ENCODE peak calls at places on chromosomes 13 and 19, in four cellular contexts. G is IMR-90, R is H1, I is H9. T is an unnamed sample.

GRCh38 chr13:80437212-80437611 is 96.3 kb upstream of the SPRY2 start:
- DNase-seq in I (no peak), G (no peak), R (no peak), T (no peak)

GRCh38 chr13:27483421-27483820 is 33.1 kb upstream of the MTIF3 start:
- DNase-seq in G (no peak), R (no peak), I (no peak), T (no peak)

GRCh38 chr13:100872761-100873160 is 198.2 kb upstream of the TMTC4 start:
- DNase-seq in R (no peak), I (no peak), G (peak), T (no peak)

GRCh38 chr13:112143753-112144615 is 77.0 kb downstream of the SOX1 start:
- DNase-seq in I (no peak), R (no peak), G (no peak), T (no peak)

GRCh38 chr19:53432088-53432661 is 391 bp downstream of the ZNF761 start:
- DNase-seq in I (no peak), R (peak), G (peak), T (peak)

GRCh38 chr19:51726049-51726448 is 2.3 kb upstream of the HAS1 start:
- DNase-seq in R (no peak), G (peak), I (peak), T (no peak)

GRCh38 chr19:33175886-33176669 is 18.1 kb upstream of the LRP3 start:
- DNase-seq in I (no peak), R (peak), G (peak), T (peak)

GRCh38 chr19:3178973-3179738 is 587 bp downstream of the S1PR4 start:
- DNase-seq in G (no peak), R (no peak), I (peak), T (peak)

GRCh38 chr19:29524201-29524911 is 1.4 kb upstream of the VSTM2B start:
- DNase-seq in I (peak), G (no peak), R (no peak), T (no peak)

GRCh38 chr19:28737021-28737525 is 475.9 kb downstream of the UQCRFS1 start:
- DNase-seq in R (no peak), I (no peak), G (peak), T (no peak)

GRCh38 chr13:82298110-82298509 is 1584.2 kb downstream of the SLITRK1 start:
- DNase-seq in R (no peak), G (no peak), I (no peak), T (no peak)

GRCh38 chr19:53521373-53522202 is 16.4 kb upstream of the ZNF331 start:
- DNase-seq in G (no peak), R (no peak), I (no peak), T (no peak)

GRCh38 chr13:34044660-34045080 is 226.7 kb downstream of the RFC3 start:
- DNase-seq in G (peak), I (no peak), R (no peak), T (peak)

GRCh38 chr19:45798995-45799517 is 6.4 kb upstream of the DMWD start:
- DNase-seq in G (peak), I (peak), R (peak), T (peak)

GRCh38 chr13:30726192-30726591 is 9.2 kb upstream of the ALOX5AP start:
- DNase-seq in R (no peak), G (no peak), I (no peak), T (peak)

GRCh38 chr19:3343619-3344502 is 22.5 kb upstream of the NFIC start:
- DNase-seq in R (no peak), G (peak), I (peak), T (peak)

GRCh38 chr19:32599736-32600157 is 18.8 kb downstream of the PDCD5 start:
- DNase-seq in G (peak), I (no peak), R (no peak), T (peak)

GRCh38 chr19:7928741-7929701 is 3.1 kb upstream of the CTXN1 start:
- DNase-seq in G (peak), R (peak), I (peak), T (peak)

GRCh38 chr13:106756446-106756845 is 188.5 kb upstream of the ARGLU1 start:
- DNase-seq in G (no peak), R (no peak), I (peak), T (no peak)

GRCh38 chr19:52187407-52187806 is 2.4 kb upstream of the PPP2R1A start:
- DNase-seq in I (no peak), R (no peak), G (no peak), T (no peak)

GRCh38 chr19:15025237-15025636 is 24.0 kb upstream of the CASP14 start:
- DNase-seq in I (no peak), G (no peak), R (no peak), T (peak)

GRCh38 chr19:45213031-45213430 is 32.2 kb downstream of the EXOC3L2 start:
- DNase-seq in R (no peak), I (no peak), G (no peak), T (no peak)

GRCh38 chr19:16025108-16026101 is 50.9 kb upstream of the TPM4 start:
- DNase-seq in I (peak), G (peak), R (no peak), T (peak)

GRCh38 chr13:101714195-101714594 is 261.7 kb downstream of the ITGBL1 start:
- DNase-seq in I (no peak), R (no peak), G (no peak), T (no peak)

GRCh38 chr19:31070676-31071075 is 278.6 kb downstream of the TSHZ3 start:
- DNase-seq in G (no peak), R (no peak), I (no peak), T (no peak)

GRCh38 chr13:39037410-39037879 is 444 bp downstream of the PROSER1 start:
- DNase-seq in G (no peak), I (no peak), R (no peak), T (peak)
- H2AFZ ChIP-seq in G (peak), I (no peak), R (no peak), T (peak)

GRCh38 chr13:110523838-110524237 is 37.7 kb downstream of the RAB20 start:
- DNase-seq in G (no peak), R (no peak), I (no peak), T (no peak)
- H4K91ac ChIP-seq in G (no peak), R (no peak), I (no peak), T (no peak)

DNA sequence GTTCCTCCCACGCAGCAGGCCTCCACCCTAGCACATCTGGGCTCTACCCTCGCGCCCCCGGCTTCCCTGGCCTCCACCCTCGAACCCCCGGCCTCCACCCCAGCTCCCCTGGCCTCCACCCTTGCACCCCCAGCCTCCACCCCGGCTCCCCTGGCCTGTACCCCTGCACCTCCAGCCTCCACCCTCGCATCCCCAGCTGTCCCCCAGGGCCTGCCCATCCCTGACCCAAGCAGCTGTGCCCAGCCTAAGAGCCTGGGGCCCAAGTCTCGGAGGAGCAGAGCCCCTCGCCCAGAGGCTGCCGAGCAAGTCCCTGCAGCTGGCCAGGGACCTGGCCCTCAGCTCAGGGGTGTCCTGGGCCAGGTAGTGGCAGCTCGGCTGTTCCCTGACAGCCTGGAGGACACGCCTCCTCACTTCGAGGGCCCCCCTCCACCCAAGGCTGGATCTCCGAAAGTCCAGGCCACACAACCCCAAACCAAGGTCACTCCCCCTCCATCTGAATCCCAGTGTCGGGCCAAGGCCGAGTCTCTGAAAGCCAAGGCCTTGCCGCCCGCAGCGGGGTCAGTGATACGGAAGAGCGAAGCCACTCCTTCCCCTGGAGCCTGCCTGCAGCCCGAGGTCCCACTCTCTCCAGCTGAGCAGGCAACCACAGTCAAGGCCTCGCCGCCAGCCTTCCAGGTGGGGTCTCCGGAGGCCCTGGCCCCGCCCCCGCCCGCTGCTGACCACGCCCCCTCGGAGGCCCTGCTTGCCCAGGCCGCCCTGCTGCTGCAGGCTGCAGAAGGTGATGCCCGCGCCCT is 7.9 kb upstream of the ARHGAP33 start:
- DNase-seq in G (no peak), I (peak), R (peak), T (no peak)
- H2AFZ ChIP-seq in G (no peak), I (no peak), R (no peak), T (no peak)

GRCh38 chr19:391726-392374 is 17.1 kb downstream of the C2CD4C start:
- DNase-seq in G (no peak), R (no peak), I (no peak), T (no peak)

GRCh38 chr19:389935-390289 is 19.0 kb downstream of the C2CD4C start:
- DNase-seq in G (no peak), I (no peak), R (no peak), T (no peak)

GRCh38 chr19:391199-391557 is 17.8 kb downstream of the C2CD4C start:
- DNase-seq in I (no peak), G (no peak), R (no peak), T (no peak)

GRCh38 chr19:389246-389934 is 19.6 kb downstream of the C2CD4C start:
- DNase-seq in G (no peak), R (peak), I (no peak), T (no peak)

GRCh38 chr19:390386-391198 is 18.4 kb downstream of the C2CD4C start:
- DNase-seq in R (no peak), I (no peak), G (no peak), T (no peak)
- H4K91ac ChIP-seq in R (peak), I (no peak), G (no peak), T (no peak)

GRCh38 chr13:50842246-50842645 is 1.2 kb downstream of the DLEU7 start:
- DNase-seq in G (no peak), R (no peak), I (no peak), T (no peak)

GRCh38 chr13:50843256-50844043 is at the start of gene DLEU7:
- DNase-seq in R (peak), I (peak), G (no peak), T (no peak)

GRCh38 chr13:50845211-50845610 is 1.7 kb upstream of the DLEU7 start:
- DNase-seq in R (no peak), G (no peak), I (no peak), T (no peak)

GRCh38 chr13:50844181-50844875 is 836 bp upstream of the DLEU7 start:
- DNase-seq in R (no peak), G (no peak), I (no peak), T (no peak)

DNA sequence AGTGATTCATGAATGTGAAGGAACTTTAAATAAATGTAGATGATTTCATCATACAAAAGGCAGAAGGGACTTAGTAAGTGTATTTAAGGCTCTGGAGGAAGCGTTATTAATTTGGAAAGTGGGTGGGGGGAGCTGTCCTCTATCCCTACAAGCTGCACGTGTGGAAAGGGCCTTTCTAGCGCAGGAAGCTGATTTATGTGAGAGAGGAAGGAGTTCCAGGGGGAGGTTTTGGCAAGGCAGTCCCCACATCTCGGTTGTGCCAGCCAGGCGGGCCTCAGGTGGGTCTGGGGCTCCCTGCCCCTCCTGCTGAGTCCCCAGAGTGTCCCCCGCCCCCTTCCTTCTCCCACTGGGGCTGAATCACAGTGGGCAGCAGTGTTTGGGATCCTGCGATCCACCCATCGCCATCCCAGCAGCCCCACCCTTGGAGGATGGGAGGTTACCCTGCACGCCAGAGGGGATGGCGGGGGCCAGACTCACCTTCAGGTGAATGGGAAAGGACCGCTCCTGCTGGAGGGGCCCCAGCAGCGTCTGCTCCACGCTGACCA is 709 bp downstream of the DLEU7 start:
- DNase-seq in I (peak), R (peak), G (no peak), T (no peak)
- H2AFZ ChIP-seq in I (no peak), R (peak), G (peak), T (peak)

GRCh38 chr13:110506396-110506795 is 55.1 kb downstream of the RAB20 start:
- DNase-seq in I (no peak), G (no peak), R (no peak), T (no peak)

GRCh38 chr13:110507678-110508381 is 53.7 kb downstream of the RAB20 start:
- DNase-seq in R (no peak), I (no peak), G (no peak), T (peak)

GRCh38 chr13:110503979-110504499 is 57.5 kb downstream of the RAB20 start:
- DNase-seq in R (no peak), G (no peak), I (no peak), T (no peak)

GRCh38 chr13:110506859-110507566 is 54.5 kb downstream of the RAB20 start:
- DNase-seq in R (no peak), G (peak), I (no peak), T (peak)

DNA sequence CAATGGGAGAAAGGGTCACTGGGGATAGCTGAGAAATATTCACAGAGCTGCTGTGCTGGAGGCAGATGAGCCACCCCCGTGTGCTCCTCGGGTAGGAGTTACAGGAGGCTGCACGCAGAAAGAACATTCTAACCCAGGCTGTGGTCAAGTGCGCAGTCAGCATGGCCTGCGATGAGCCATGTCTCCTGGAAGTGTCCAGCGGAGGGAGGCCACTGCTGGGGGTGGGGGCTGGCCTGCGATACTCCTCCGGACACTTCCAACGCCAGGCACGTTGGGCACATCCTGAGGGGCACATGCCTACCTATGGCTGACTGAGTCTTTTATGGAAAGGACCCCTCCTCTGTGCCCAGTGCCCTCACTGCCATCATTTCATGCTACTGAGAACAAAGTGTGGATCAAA is 55.9 kb downstream of the RAB20 start:
- DNase-seq in G (no peak), I (no peak), R (no peak), T (no peak)
- H4K91ac ChIP-seq in G (no peak), I (no peak), R (no peak), T (no peak)

DNA sequence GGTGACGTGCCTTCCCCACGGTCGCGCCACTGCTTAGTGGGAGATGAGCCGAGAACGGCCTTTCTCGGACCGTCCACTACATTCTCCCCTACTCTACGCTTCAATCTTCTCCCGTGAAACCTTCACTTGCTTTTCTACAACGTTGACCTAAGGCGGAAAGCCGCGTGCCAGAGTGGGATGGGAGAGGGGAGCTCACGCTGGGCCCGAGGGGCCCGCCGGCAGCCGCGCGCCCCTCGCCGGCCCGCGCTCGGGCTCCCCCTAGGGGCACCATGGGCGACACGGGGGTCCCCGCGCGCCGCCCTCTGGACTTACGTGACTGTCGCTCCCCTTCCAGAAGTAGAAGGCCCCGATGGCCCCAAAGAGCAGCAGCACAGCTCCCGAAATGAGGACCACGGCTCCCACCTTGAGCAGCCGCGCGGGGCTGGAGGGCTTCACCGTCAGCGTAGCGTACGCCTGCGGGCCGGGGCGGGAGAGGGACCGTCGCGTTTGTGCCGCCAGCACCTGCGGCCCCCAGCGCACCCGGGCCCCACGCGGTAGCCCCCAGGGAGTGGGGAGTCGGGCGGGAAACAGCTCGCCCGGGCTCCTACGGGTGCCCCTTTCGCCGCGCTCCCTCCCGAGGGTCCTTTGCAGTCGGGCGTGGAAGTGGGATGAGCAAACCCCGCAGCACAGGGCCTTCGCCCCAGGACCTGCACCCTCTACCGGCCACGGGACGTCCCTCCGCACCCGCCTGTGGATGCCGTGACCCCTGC is 727 bp downstream of the CNMD start:
- DNase-seq in I (peak), G (no peak), R (peak), T (no peak)
- H2AFZ ChIP-seq in I (no peak), G (peak), R (peak), T (peak)

GRCh38 chr13:50419896-50420295 is 404.7 kb downstream of the KCNRG start:
- DNase-seq in R (no peak), G (no peak), I (no peak), T (no peak)
- H4K91ac ChIP-seq in R (no peak), G (peak), I (no peak), T (no peak)

DNA sequence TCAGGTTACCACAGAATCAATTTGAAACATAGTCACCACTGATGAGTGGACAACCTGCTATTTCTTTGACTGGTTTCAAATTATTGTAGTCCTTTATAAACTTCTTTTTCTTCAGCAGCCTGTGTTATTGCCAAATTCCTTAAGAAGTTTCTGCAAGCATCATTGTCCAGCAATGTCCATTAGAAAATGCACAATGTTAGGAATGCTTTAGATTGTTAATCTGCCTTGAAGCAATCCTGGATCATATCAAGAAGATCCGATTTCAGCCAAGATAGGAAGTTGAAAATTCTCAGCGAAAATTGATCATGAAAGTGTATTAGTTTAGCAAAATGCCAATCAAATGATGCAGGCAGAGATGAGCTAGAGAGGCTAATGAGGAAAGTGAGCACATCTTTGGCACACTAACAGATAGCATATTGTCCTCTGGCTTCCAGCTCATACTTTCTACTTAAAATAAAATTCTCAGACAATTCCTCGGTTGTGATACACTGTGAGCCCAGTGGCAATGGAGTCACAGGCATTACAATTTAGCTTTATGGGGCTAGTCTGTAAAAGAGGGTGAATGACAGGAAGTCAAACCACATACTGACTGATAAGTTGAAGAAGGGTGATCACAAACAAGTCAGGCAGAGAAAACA is 270.5 kb downstream of the SLITRK6 start:
- DNase-seq in R (no peak), G (peak), I (no peak), T (peak)
- H2AFZ ChIP-seq in R (peak), G (peak), I (no peak), T (no peak)

T was measured in trophoblast cell.